ENCODE peak calls at places on chromosomes 11 and 22, in five cellular contexts. L is SK-N-SH, M is PC-3, X is HCT116, P is GM23338. Y is an unnamed sample.
A peak's percentile ranks its signal among the peaks of the same experiment; 100 is the strongest.

GRCh38 chr22:26168199-26168915 is 905 bp upstream of the SEZ6L start:
- DNase-seq in P (peak; percentile 54), L (peak; percentile 57), M (no peak), X (no peak), Y (no peak)

GRCh38 chr11:112584674-112585073 is 324.0 kb upstream of the PLET1 start:
- DNase-seq in P (peak; percentile 71), M (peak; percentile 36), X (no peak), L (no peak), Y (peak; percentile 36)

GRCh38 chr22:39448205-39449054 is 8.4 kb upstream of the MGAT3 start:
- DNase-seq in X (no peak), L (no peak), M (peak; percentile 26), P (no peak), Y (peak; percentile 68)

GRCh38 chr22:17477401-17477833 is 85.9 kb upstream of the SLC25A18 start:
- DNase-seq in X (no peak), M (no peak), L (no peak), P (peak; percentile 61), Y (peak; percentile 62)

GRCh38 chr11:19905280-19905853 is 192.7 kb downstream of the NAV2 start:
- DNase-seq in M (peak; percentile 48), X (peak; percentile 23), L (peak; percentile 58), P (peak; percentile 76), Y (peak; percentile 69)

GRCh38 chr11:28860898-28861297 is 752.7 kb downstream of the METTL15 start:
- DNase-seq in X (peak; percentile 13), L (no peak), M (peak; percentile 70), P (no peak), Y (peak; percentile 39)

GRCh38 chr11:75240381-75241035 is at the start of gene TPBGL:
- DNase-seq in P (peak; percentile 65), M (no peak), X (no peak), L (peak; percentile 79), Y (peak; percentile 30)

GRCh38 chr11:75554258-75555022 is 7.6 kb upstream of the SERPINH1 start:
- DNase-seq in X (no peak), L (peak; percentile 96), P (peak; percentile 88), M (no peak), Y (peak; percentile 93)

GRCh38 chr11:2781413-2782274 is 81.8 kb upstream of the KCNQ1OT1 start:
- DNase-seq in X (no peak), M (no peak), L (no peak), P (no peak), Y (peak; percentile 49)

GRCh38 chr22:19035474-19036228 is 86.6 kb downstream of the DGCR2 start:
- DNase-seq in P (peak; percentile 74), X (no peak), M (no peak), L (no peak), Y (no peak)

GRCh38 chr11:16785520-16786128 is 47.2 kb downstream of the C11orf58 start:
- DNase-seq in M (peak; percentile 71), L (peak; percentile 84), X (peak; percentile 54), P (peak; percentile 87), Y (peak; percentile 84)

GRCh38 chr22:41561335-41561734 is 525 bp downstream of the CSDC2 start:
- DNase-seq in P (peak; percentile 47), L (no peak), X (no peak), M (no peak), Y (peak; percentile 27)

GRCh38 chr22:36234919-36235318 is 4.4 kb downstream of the APOL2 start:
- DNase-seq in P (no peak), X (no peak), M (no peak), L (no peak), Y (no peak)

GRCh38 chr11:17405232-17406005 is 17.0 kb upstream of the KCNJ11 start:
- DNase-seq in L (peak; percentile 78), M (peak; percentile 28), X (peak; percentile 18), P (peak; percentile 50), Y (peak; percentile 70)

GRCh38 chr11:91857194-91857593 is 367.4 kb upstream of the FAT3 start:
- DNase-seq in P (no peak), L (no peak), X (no peak), M (peak; percentile 43), Y (no peak)

GRCh38 chr22:23187871-23188700 is 7.8 kb downstream of the BCR start:
- DNase-seq in P (no peak), X (no peak), M (no peak), L (no peak), Y (no peak)

GRCh38 chr11:57473208-57473930 is 13.0 kb downstream of the RTN4RL2 start:
- DNase-seq in M (no peak), P (no peak), L (peak; percentile 45), X (no peak), Y (no peak)

GRCh38 chr11:63761870-63762661 is 6.5 kb downstream of the ZFTA start:
- DNase-seq in L (peak; percentile 38), M (no peak), X (no peak), P (peak; percentile 96), Y (peak; percentile 36)

GRCh38 chr22:40414306-40414705 is 43.9 kb downstream of the SGSM3 start:
- DNase-seq in M (peak; percentile 17), P (no peak), L (no peak), X (no peak), Y (no peak)

GRCh38 chr22:28769394-28770085 is 3.0 kb upstream of the CCDC117 start:
- DNase-seq in X (no peak), M (no peak), L (no peak), P (no peak), Y (no peak)

GRCh38 chr11:117084992-117085391 is 13.2 kb downstream of the SIK3 start:
- DNase-seq in X (no peak), M (no peak), P (no peak), L (no peak), Y (no peak)

GRCh38 chr11:111777094-111778046 is 11.2 kb upstream of the PPP2R1B start:
- DNase-seq in M (peak; percentile 81), X (peak; percentile 53), P (peak; percentile 82), L (peak; percentile 60), Y (peak; percentile 85)

GRCh38 chr22:46260038-46260437 is 3.1 kb downstream of the PKDREJ start:
- DNase-seq in X (no peak), P (no peak), L (no peak), M (no peak), Y (no peak)

GRCh38 chr11:2301631-2302272 is at the start of the genes C11orf21 and TSPAN32:
- DNase-seq in L (no peak), P (no peak), X (no peak), M (peak; percentile 9), Y (peak; percentile 44)

GRCh38 chr11:597166-597725 is 18.5 kb downstream of the IRF7 start:
- DNase-seq in P (peak; percentile 69), X (no peak), M (no peak), L (peak; percentile 63), Y (no peak)

GRCh38 chr11:45210846-45211245 is 64.4 kb downstream of the PRDM11 start:
- DNase-seq in M (no peak), L (no peak), P (no peak), X (no peak), Y (no peak)

GRCh38 chr11:45213316-45213665 is 66.9 kb downstream of the PRDM11 start:
- DNase-seq in M (no peak), X (no peak), L (no peak), P (no peak), Y (no peak)

GRCh38 chr11:45211732-45212131 is 65.3 kb downstream of the PRDM11 start:
- DNase-seq in X (no peak), L (no peak), M (no peak), P (peak; percentile 13), Y (no peak)

GRCh38 chr11:45213717-45214116 is 67.3 kb downstream of the PRDM11 start:
- DNase-seq in L (no peak), P (no peak), M (no peak), X (no peak), Y (no peak)

GRCh38 chr11:45212566-45213315 is 66.3 kb downstream of the PRDM11 start:
- DNase-seq in L (no peak), X (no peak), M (no peak), P (peak; percentile 87), Y (no peak)
- TF ChIP-seq CTCF in L (peak; percentile 38), X (peak; percentile 50), M (peak; percentile 34), P (peak; percentile 77), Y (peak; percentile 2)

GRCh38 chr11:72125956-72126355 is 9.6 kb upstream of the FOLR3 start:
- DNase-seq in P (no peak), L (no peak), M (peak; percentile 50), X (no peak), Y (no peak)

GRCh38 chr11:72122607-72123006 is 10.1 kb upstream of the ANAPC15 start:
- DNase-seq in X (no peak), L (no peak), M (no peak), P (no peak), Y (no peak)

GRCh38 chr11:72120930-72121329 is 8.4 kb upstream of the ANAPC15 start:
- DNase-seq in L (no peak), X (no peak), M (no peak), P (no peak), Y (no peak)

GRCh38 chr11:72123117-72123653 is 10.7 kb upstream of the ANAPC15 start:
- DNase-seq in X (no peak), M (no peak), P (no peak), L (no peak), Y (no peak)

GRCh38 chr11:72124046-72124445 is 11.5 kb upstream of the FOLR3 start:
- DNase-seq in M (no peak), X (no peak), L (no peak), P (no peak), Y (no peak)
- TF ChIP-seq EZH2phosphoT487 in M (no peak), X (no peak), L (no peak), P (no peak), Y (no peak)

DNA sequence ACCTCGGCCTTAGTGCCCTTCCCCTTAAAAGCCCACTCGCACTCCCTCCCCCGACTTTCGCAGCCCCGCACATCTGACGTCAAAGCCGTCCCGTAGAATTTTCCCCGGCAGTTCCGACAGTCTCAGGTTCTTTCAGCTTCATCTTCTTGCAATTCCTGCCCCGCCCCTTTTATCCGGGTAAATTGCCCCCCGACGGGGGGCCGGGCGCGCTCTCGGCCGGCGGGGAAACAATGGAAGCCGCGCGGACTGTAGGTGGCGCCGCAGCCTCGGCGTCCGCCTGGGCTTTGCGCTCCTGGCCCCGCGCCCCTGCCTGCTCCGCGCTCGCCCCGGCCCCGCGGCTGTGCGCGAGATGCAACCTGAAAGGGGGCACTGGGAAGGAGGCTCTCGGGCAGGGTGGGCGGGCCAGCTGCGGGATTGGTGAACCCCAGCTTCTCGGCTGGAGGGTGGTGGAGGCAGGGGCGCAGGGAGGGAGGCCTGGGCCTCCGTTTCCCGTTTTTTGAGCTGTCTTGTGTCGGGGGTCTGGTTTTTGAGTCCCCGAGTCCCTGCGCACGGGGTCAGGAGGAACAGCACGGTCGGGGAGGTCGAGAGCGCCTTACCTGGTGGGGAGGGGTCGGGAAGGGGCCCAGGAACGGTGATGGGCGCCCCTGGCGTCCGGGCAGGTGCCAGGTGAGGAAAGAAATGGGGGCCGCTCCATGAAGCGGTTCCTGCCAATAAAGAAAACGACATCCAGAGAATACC is 855 bp upstream of the FGF19 start:
- DNase-seq in L (peak; percentile 91), X (no peak), M (peak; percentile 49), P (peak; percentile 98), Y (peak; percentile 80)
- H3K4me3 ChIP-seq in L (peak overlapping the region; percentile 41), X (peak overlapping the region; percentile 57), M (peak overlapping the region; percentile 68), P (peak overlapping the region; percentile 85), Y (peak overlapping the region; percentile 42)

GRCh38 chr11:83285771-83286528 is at the start of gene CCDC90B:
- DNase-seq in M (peak; percentile 99), X (peak; percentile 97), L (peak; percentile 89), P (peak; percentile 99), Y (peak; percentile 97)
- TF ChIP-seq CTCF in M (no peak), X (no peak), L (no peak), P (no peak), Y (peak; percentile 56)

GRCh38 chr11:119520400-119520799 is 97.4 kb upstream of the THY1 start:
- DNase-seq in L (no peak), X (no peak), M (no peak), P (no peak), Y (no peak)
- TF ChIP-seq EZH2phosphoT487 in L (no peak), X (no peak), M (no peak), P (no peak), Y (no peak)

GRCh38 chr22:37538590-37539357 is 19.6 kb upstream of the CARD10 start:
- DNase-seq in P (peak; percentile 96), X (peak; percentile 91), L (peak; percentile 93), M (peak; percentile 89), Y (peak; percentile 96)
- H3K4me3 ChIP-seq in P (no peak overlapping the region), X (no peak overlapping the region), L (peak overlapping the region; percentile 40), M (peak overlapping the region; percentile 43), Y (no peak overlapping the region)